ENCODE peak calls at places on chromosome 3, in ten cellular contexts. H is mammary epithelial cell, R is fibroblast of lung, K is IMR-90, T is GM12878, I is SK-N-SH, G is neural progenitor cell, U is K562, Y is endothelial cell of umbilical vein, O is astrocyte. Z is an unnamed sample. For H3K4me1, the result is how much of the 10 kb centered on the place peaks cover.

GRCh38 chr3:14256561-14257342 is 78.1 kb downstream of the LSM3 start:
- DNase-seq in K (no peak), O (no peak), H (peak), I (no peak), R (no peak), G (peak), T (no peak), Y (no peak), U (no peak), Z (peak)

GRCh38 chr3:175554761-175555160 is 695.6 kb downstream of the NAALADL2 start:
- DNase-seq in R (no peak), O (no peak), U (no peak), T (no peak), I (no peak), H (no peak), K (no peak), G (no peak), Y (no peak), Z (no peak)

GRCh38 chr3:188558343-188559068 is 404.5 kb downstream of the LPP start:
- DNase-seq in O (peak), T (no peak), H (no peak), G (no peak), R (peak), I (no peak), K (peak), U (no peak), Y (peak), Z (no peak)

GRCh38 chr3:105369501-105370371 is 3.0 kb downstream of the ALCAM start:
- DNase-seq in Y (peak), T (peak), I (peak), U (no peak), K (peak), O (peak), G (peak), H (peak), R (peak), Z (peak)

GRCh38 chr3:129549006-129549800 is 6.2 kb downstream of the H1-8 start:
- DNase-seq in H (peak), I (no peak), O (peak), R (peak), K (peak), T (no peak), U (no peak), Y (no peak), G (no peak), Z (no peak)

GRCh38 chr3:9088431-9089353 is 125.4 kb upstream of the RAD18 start:
- DNase-seq in R (peak), I (no peak), K (no peak), O (peak), U (no peak), H (peak), T (no peak), G (no peak), Y (no peak), Z (no peak)

GRCh38 chr3:51894939-51895338 is 8.2 kb downstream of the IQCF1 start:
- DNase-seq in Y (no peak), K (no peak), H (no peak), G (no peak), T (no peak), O (no peak), R (no peak), U (no peak), I (no peak), Z (peak)

GRCh38 chr3:134645515-134645914 is 5.3 kb downstream of the KY start:
- DNase-seq in T (no peak), I (no peak), H (no peak), U (no peak), G (no peak), K (no peak), R (no peak), Y (no peak), O (no peak), Z (no peak)

GRCh38 chr3:140424211-140424610 is 253.7 kb upstream of the TRIM42 start:
- DNase-seq in U (no peak), O (no peak), T (no peak), R (peak), H (peak), I (no peak), G (no peak), Y (no peak), K (no peak), Z (no peak)

GRCh38 chr3:127694467-127695215 is 21.9 kb downstream of the ABTB1 start:
- DNase-seq in Y (peak), R (peak), T (no peak), I (peak), O (no peak), G (peak), K (peak), U (no peak), H (peak), Z (peak)

GRCh38 chr3:185914911-185915629 is 22.7 kb downstream of the TRA2B start:
- DNase-seq in H (no peak), K (no peak), T (no peak), U (no peak), G (no peak), R (no peak), O (no peak), I (no peak), Y (no peak), Z (no peak)

GRCh38 chr3:15726043-15726442 is 71.7 kb downstream of the ANKRD28 start:
- DNase-seq in G (no peak), O (peak), R (peak), Y (no peak), T (peak), I (no peak), U (no peak), K (peak), H (peak), Z (no peak)

GRCh38 chr3:82342521-82342920 is 581.1 kb upstream of the GBE1 start:
- DNase-seq in G (no peak), T (no peak), O (no peak), K (no peak), Y (no peak), H (no peak), U (no peak), I (no peak), R (no peak), Z (no peak)

GRCh38 chr3:148435534-148435933 is 262.2 kb upstream of the AGTR1 start:
- DNase-seq in O (no peak), R (no peak), K (no peak), I (no peak), Y (no peak), G (no peak), T (no peak), U (no peak), H (no peak), Z (no peak)

GRCh38 chr3:46923559-46924350 is 46.2 kb downstream of the PTH1R start:
- DNase-seq in H (no peak), R (no peak), I (peak), T (no peak), Y (peak), U (peak), G (peak), K (peak), O (no peak), Z (peak)

GRCh38 chr3:81516042-81516441 is 245.4 kb downstream of the GBE1 start:
- DNase-seq in R (no peak), G (no peak), I (no peak), Y (no peak), T (no peak), U (no peak), O (no peak), K (peak), H (no peak), Z (no peak)

GRCh38 chr3:158953131-158953530 is 151.3 kb downstream of the MFSD1 start:
- DNase-seq in T (no peak), O (no peak), G (no peak), K (no peak), R (no peak), H (peak), I (no peak), Y (no peak), U (no peak), Z (no peak)

GRCh38 chr3:83189634-83190033 is 1428.2 kb upstream of the GBE1 start:
- DNase-seq in O (no peak), U (no peak), T (no peak), I (no peak), Y (no peak), G (no peak), H (no peak), K (no peak), R (no peak), Z (no peak)

GRCh38 chr3:137360531-137361201 is 402.9 kb downstream of the IL20RB start:
- DNase-seq in H (no peak), G (no peak), T (no peak), R (no peak), U (no peak), Y (no peak), K (no peak), O (no peak), I (no peak), Z (no peak)

GRCh38 chr3:108662141-108662738 is 72.7 kb downstream of the DZIP3 start:
- DNase-seq in K (peak), Y (peak), I (peak), O (peak), H (peak), G (peak), R (peak), T (peak), U (peak), Z (no peak)

GRCh38 chr3:13259831-13260230 is 160.3 kb downstream of the NUP210 start:
- DNase-seq in T (no peak), O (no peak), U (no peak), G (no peak), I (no peak), Y (no peak), R (no peak), H (no peak), K (no peak), Z (no peak)

GRCh38 chr3:66354001-66354400 is 133.2 kb downstream of the SLC25A26 start:
- DNase-seq in R (no peak), H (no peak), I (no peak), O (no peak), K (peak), Y (peak), U (no peak), G (no peak), T (no peak), Z (no peak)

GRCh38 chr3:143895805-143896204 is 47.5 kb upstream of the SLC9A9 start:
- DNase-seq in H (no peak), O (no peak), U (no peak), R (no peak), I (no peak), T (no peak), G (no peak), K (peak), Y (peak), Z (no peak)

GRCh38 chr3:14424711-14425573 is 22.5 kb downstream of the SLC6A6 start:
- DNase-seq in K (peak), O (no peak), I (no peak), Y (no peak), T (no peak), R (peak), U (peak), H (no peak), G (no peak), Z (no peak)

DNA sequence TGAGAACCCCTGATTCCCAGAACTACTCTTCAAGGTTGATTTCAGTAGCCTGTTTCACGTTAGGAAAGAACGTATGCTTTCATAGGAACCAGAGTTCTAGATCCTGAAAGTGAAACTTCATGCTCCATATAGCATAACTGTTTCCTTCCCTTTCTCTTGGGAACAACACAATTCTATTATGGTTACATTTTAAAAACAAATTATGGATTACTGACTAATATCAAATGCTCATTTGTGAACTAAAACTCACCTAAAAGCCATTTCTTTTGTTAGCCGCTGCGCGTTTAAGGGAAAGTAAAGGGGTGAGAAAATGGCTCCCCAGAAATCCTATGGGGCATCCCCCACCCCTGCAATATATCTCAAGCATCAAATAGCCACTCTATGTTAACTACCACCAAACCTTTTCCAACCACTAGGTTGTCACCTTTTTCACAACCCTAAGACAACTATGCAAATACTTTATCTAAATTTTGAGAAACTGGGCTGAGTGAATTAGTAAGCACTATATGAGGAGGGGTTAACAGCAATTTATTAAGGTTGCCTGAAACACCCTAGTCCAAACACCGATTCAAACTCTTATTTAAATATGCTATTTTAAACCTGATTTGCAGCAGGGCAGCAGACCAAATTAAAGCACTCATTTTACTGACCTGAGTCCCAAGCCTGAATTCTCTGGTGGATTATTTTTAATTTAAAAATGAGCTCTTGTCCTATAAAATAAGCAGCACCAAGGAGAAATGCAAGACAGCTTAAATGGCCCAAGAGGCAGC is 2.4 kb downstream of the SIAH2 start:
- DNase-seq in O (no peak), K (no peak), U (no peak), G (no peak), I (no peak), R (no peak), T (peak), Y (no peak), H (no peak), Z (no peak)
- TF ChIP-seq CTCF in O (no peak), K (no peak), U (no peak), G (no peak), I (no peak), R (no peak), T (no peak), Y (no peak), H (no peak), Z (no peak)

GRCh38 chr3:50208677-50209344 is 3.7 kb downstream of the SLC38A3 start:
- DNase-seq in K (no peak), T (no peak), U (no peak), G (no peak), O (no peak), I (no peak), R (no peak), Y (no peak), H (no peak), Z (no peak)
- H3K9ac ChIP-seq in K (no peak), T (no peak), U (no peak), G (no peak), O (no peak), I (no peak), R (no peak), Y (no peak), H (no peak), Z (no peak)

GRCh38 chr3:177357352-177358084 is 160.2 kb upstream of the TBL1XR1 start:
- DNase-seq in R (peak), Y (peak), O (peak), U (peak), I (peak), G (peak), H (peak), T (no peak), K (peak), Z (no peak)
- H3K4me1 ChIP-seq in R (under half), Y (half or more), O (under half), U (half or more), I (under half), G (under half), H (under half), T (under half), K (under half), Z (under half)

GRCh38 chr3:4162132-4162531 is 141.0 kb upstream of the SETMAR start:
- DNase-seq in G (no peak), O (no peak), K (no peak), T (no peak), I (no peak), H (no peak), Y (no peak), U (no peak), R (no peak), Z (no peak)
- TF ChIP-seq CTCF in G (no peak), O (no peak), K (no peak), T (no peak), I (no peak), H (no peak), Y (no peak), U (no peak), R (no peak), Z (no peak)

GRCh38 chr3:73213906-73214305 is 152.4 kb downstream of the EBLN2 start:
- DNase-seq in I (no peak), H (peak), Y (no peak), G (no peak), R (peak), O (peak), U (no peak), K (no peak), T (no peak), Z (no peak)
- H3K9ac ChIP-seq in I (no peak), H (no peak), Y (no peak), G (no peak), R (no peak), O (no peak), U (no peak), K (no peak), T (no peak), Z (no peak)